ENCODE peak calls at places on chromosome 7, in six cellular contexts. M, Z, Y, F, H and A are unnamed samples.

GRCh38 chr7:102993532-102994029 is 80.8 kb downstream of the LRRC17 start:
- DNase-seq in M (peak), Z (no peak), Y (peak), F (no peak), H (peak), A (no peak)

GRCh38 chr7:158355456-158356065 is 232.1 kb downstream of the PTPRN2 start:
- DNase-seq in M (no peak), Z (no peak), Y (peak), F (no peak), H (no peak), A (peak)

GRCh38 chr7:107961399-107961798 is 41.6 kb downstream of the LAMB1 start:
- DNase-seq in M (no peak), Z (no peak), Y (no peak), F (no peak), H (no peak), A (no peak)

GRCh38 chr7:22931011-22931410 is 82.9 kb downstream of the HYCC1 start:
- DNase-seq in M (no peak), Z (no peak), Y (peak), F (no peak), H (peak), A (no peak)

GRCh38 chr7:158000160-158000559 is 587.5 kb downstream of the PTPRN2 start:
- DNase-seq in M (no peak), Z (no peak), Y (no peak), F (no peak), H (no peak), A (peak)

GRCh38 chr7:141880960-141881359 is 35.2 kb upstream of the OR9A4 start:
- DNase-seq in M (no peak), Z (no peak), Y (no peak), F (no peak), H (no peak), A (no peak)

GRCh38 chr7:13945670-13946069 is 43.8 kb downstream of the ETV1 start:
- DNase-seq in M (peak), Z (no peak), Y (peak), F (peak), H (peak), A (no peak)

GRCh38 chr7:25389489-25390106 is 161.3 kb upstream of the NPVF start:
- DNase-seq in M (peak), Z (peak), Y (peak), F (peak), H (peak), A (peak)

GRCh38 chr7:44278451-44279161 is 46.8 kb downstream of the CAMK2B start:
- DNase-seq in M (peak), Z (no peak), Y (peak), F (no peak), H (no peak), A (no peak)

GRCh38 chr7:139915864-139916716 is 87.0 kb downstream of the TBXAS1 start:
- DNase-seq in M (peak), Z (peak), Y (peak), F (peak), H (peak), A (no peak)

GRCh38 chr7:157476201-157476600 is 139.4 kb downstream of the DNAJB6 start:
- DNase-seq in M (no peak), Z (no peak), Y (no peak), F (no peak), H (no peak), A (no peak)

GRCh38 chr7:11830582-11831382 is 1.2 kb downstream of the THSD7A start:
- DNase-seq in M (peak), Z (no peak), Y (peak), F (peak), H (peak), A (no peak)

GRCh38 chr7:155431231-155431630 is 26.7 kb upstream of the EN2 start:
- DNase-seq in M (no peak), Z (no peak), Y (no peak), F (no peak), H (no peak), A (no peak)

GRCh38 chr7:33873981-33874750 is 31.2 kb upstream of the BMPER start:
- DNase-seq in M (peak), Z (peak), Y (peak), F (peak), H (peak), A (no peak)

GRCh38 chr7:1694551-1694950 is 24.5 kb downstream of the ELFN1 start:
- DNase-seq in M (no peak), Z (no peak), Y (no peak), F (no peak), H (no peak), A (no peak)

GRCh38 chr7:99557940-99558305 is 519 bp upstream of the ZNF655 start:
- DNase-seq in M (no peak), Z (no peak), Y (no peak), F (no peak), H (peak), A (no peak)

GRCh38 chr7:94439893-94440381 is 45.2 kb downstream of the COL1A2 start:
- DNase-seq in M (peak), Z (no peak), Y (peak), F (no peak), H (no peak), A (no peak)

GRCh38 chr7:26187380-26188290 is 12.9 kb downstream of the HNRNPA2B1 start:
- DNase-seq in M (no peak), Z (no peak), Y (no peak), F (no peak), H (no peak), A (no peak)

GRCh38 chr7:13414661-13415105 is 574.8 kb downstream of the ETV1 start:
- DNase-seq in M (no peak), Z (peak), Y (peak), F (peak), H (no peak), A (no peak)